ENCODE peak calls at places on chromosome 15, in six cellular contexts. G is neural progenitor cell, R is mammary epithelial cell, N is neuronal stem cell, E is adipocyte, W is Karpas-422. I is an unnamed sample. For H3K4me1, the result is how much of the 10 kb centered on the place peaks cover.

GRCh38 chr15:60649845-60650548 is 171.1 kb upstream of the ICE2 start:
- DNase-seq in R (peak), G (no peak), W (no peak), E (no peak), N (no peak), I (no peak)

GRCh38 chr15:89647191-89647851 is 7.9 kb downstream of the KIF7 start:
- DNase-seq in R (peak), E (peak), G (peak), W (peak), N (peak), I (peak)

GRCh38 chr15:66269326-66270090 is 16.0 kb upstream of the MEGF11 start:
- DNase-seq in R (peak), N (no peak), W (peak), E (peak), G (peak), I (peak)

GRCh38 chr15:69509131-69509530 is 56.5 kb downstream of the RPLP1 start:
- DNase-seq in E (no peak), G (no peak), R (peak), W (no peak), N (no peak), I (no peak)

GRCh38 chr15:86483936-86484335 is 404.3 kb downstream of the AGBL1 start:
- DNase-seq in G (no peak), R (no peak), N (no peak), E (no peak), W (peak), I (no peak)

GRCh38 chr15:62187910-62188309 is 22.8 kb upstream of the C2CD4B start:
- DNase-seq in G (no peak), N (no peak), W (no peak), R (peak), E (no peak), I (no peak)

GRCh38 chr15:93018574-93018973 is 70.4 kb downstream of the RGMA start:
- DNase-seq in G (peak), E (peak), N (no peak), R (peak), W (no peak), I (no peak)

GRCh38 chr15:39250460-39251186 is 330.3 kb upstream of the THBS1 start:
- DNase-seq in N (no peak), R (no peak), E (no peak), G (no peak), W (no peak), I (peak)

GRCh38 chr15:49889525-49889924 is 229.5 kb downstream of the ATP8B4 start:
- DNase-seq in N (no peak), E (no peak), G (no peak), W (no peak), R (no peak), I (no peak)

GRCh38 chr15:98773616-98774015 is 125.3 kb downstream of the IGF1R start:
- DNase-seq in G (peak), W (no peak), E (no peak), R (no peak), N (no peak), I (no peak)

GRCh38 chr15:48680841-48681240 is 35.3 kb upstream of the FBN1 start:
- DNase-seq in N (no peak), E (peak), R (peak), G (no peak), W (no peak), I (no peak)

GRCh38 chr15:29674661-29675533 is 147.4 kb downstream of the TJP1 start:
- DNase-seq in N (peak), G (peak), R (no peak), E (peak), W (no peak), I (peak)

GRCh38 chr15:30985081-30985531 is 6.3 kb downstream of the MTMR10 start:
- DNase-seq in G (no peak), R (no peak), W (no peak), N (no peak), E (peak), I (peak)

GRCh38 chr15:91855684-91856553 is 2.4 kb downstream of the SLCO3A1 start:
- DNase-seq in N (peak), E (peak), R (peak), W (peak), G (peak), I (no peak)

GRCh38 chr15:72532991-72533601 is 59.0 kb downstream of the ARIH1 start:
- DNase-seq in R (no peak), N (no peak), E (no peak), W (no peak), G (peak), I (no peak)

GRCh38 chr15:49848824-49849209 is 228.0 kb downstream of the DTWD1 start:
- DNase-seq in E (no peak), G (no peak), W (no peak), R (no peak), N (no peak), I (no peak)

GRCh38 chr15:51183076-51183475 is 88.4 kb upstream of the TNFAIP8L3 start:
- DNase-seq in W (no peak), N (no peak), G (no peak), E (no peak), R (no peak), I (no peak)

GRCh38 chr15:70710714-70711113 is 52.6 kb downstream of the UACA start:
- DNase-seq in E (no peak), W (no peak), G (no peak), N (no peak), R (no peak), I (no peak)

GRCh38 chr15:85860394-85861161 is 65.9 kb upstream of the KLHL25 start:
- DNase-seq in W (no peak), R (no peak), G (no peak), N (no peak), E (no peak), I (no peak)

GRCh38 chr15:68812596-68813548 is 7.8 kb downstream of the ANP32A start:
- DNase-seq in G (no peak), R (no peak), E (peak), N (no peak), W (no peak), I (no peak)

GRCh38 chr15:88920186-88920891 is 7.2 kb upstream of the MFGE8 start:
- DNase-seq in N (no peak), W (no peak), G (no peak), E (peak), R (peak), I (no peak)

GRCh38 chr15:67826717-67827560 is 1.6 kb downstream of the SKOR1 start:
- DNase-seq in G (peak), R (no peak), W (no peak), E (no peak), N (no peak), I (no peak)

GRCh38 chr15:87752250-87752951 is 504.1 kb downstream of the NTRK3 start:
- DNase-seq in N (no peak), W (no peak), R (peak), E (peak), G (no peak), I (peak)

GRCh38 chr15:85543741-85544155 is 163.3 kb downstream of the AKAP13 start:
- DNase-seq in N (no peak), R (peak), G (no peak), W (no peak), E (no peak), I (peak)

GRCh38 chr15:88954431-88955277 is 41.5 kb upstream of the MFGE8 start:
- DNase-seq in E (no peak), W (peak), N (no peak), R (no peak), G (peak), I (no peak)

GRCh38 chr15:71301958-71302621 is 186.8 kb downstream of the THSD4 start:
- DNase-seq in E (no peak), N (no peak), R (no peak), G (no peak), W (peak), I (no peak)

GRCh38 chr15:60397772-60398445 is at the start of gene ANXA2:
- DNase-seq in G (peak), W (peak), N (no peak), R (peak), E (peak), I (peak)

GRCh38 chr15:59330649-59331048 is 42.0 kb downstream of the MYO1E start:
- DNase-seq in R (no peak), N (no peak), W (no peak), E (no peak), G (no peak), I (no peak)
- H3K9ac ChIP-seq in R (no peak), N (no peak), W (no peak), E (peak), G (no peak), I (no peak)

GRCh38 chr15:64861960-64862359 is 20.2 kb downstream of the PLEKHO2 start:
- DNase-seq in G (no peak), E (no peak), R (no peak), N (no peak), W (no peak), I (no peak)
- H3K4me1 ChIP-seq in G (under half), E (under half), R (under half), N (under half), W (under half), I (under half)

GRCh38 chr15:42273900-42274692 is 863 bp upstream of the TMEM87A start:
- DNase-seq in N (no peak), E (peak), W (peak), G (peak), R (peak), I (peak)

GRCh38 chr15:42274693-42274971 is 1.4 kb upstream of the TMEM87A start:
- DNase-seq in W (no peak), G (peak), N (no peak), R (no peak), E (no peak), I (peak)

GRCh38 chr15:42273099-42273899 is at the start of the genes GANC and TMEM87A:
- DNase-seq in N (peak), E (peak), R (peak), G (peak), W (peak), I (peak)

GRCh38 chr15:42276762-42277161 is 3.5 kb upstream of the TMEM87A start:
- DNase-seq in E (no peak), R (no peak), W (no peak), G (no peak), N (no peak), I (no peak)

GRCh38 chr15:42275780-42276395 is 2.7 kb upstream of the TMEM87A start:
- DNase-seq in R (peak), N (no peak), E (peak), W (no peak), G (peak), I (peak)
- H3K9ac ChIP-seq in R (peak), N (no peak), E (peak), W (peak), G (peak), I (peak)

DNA sequence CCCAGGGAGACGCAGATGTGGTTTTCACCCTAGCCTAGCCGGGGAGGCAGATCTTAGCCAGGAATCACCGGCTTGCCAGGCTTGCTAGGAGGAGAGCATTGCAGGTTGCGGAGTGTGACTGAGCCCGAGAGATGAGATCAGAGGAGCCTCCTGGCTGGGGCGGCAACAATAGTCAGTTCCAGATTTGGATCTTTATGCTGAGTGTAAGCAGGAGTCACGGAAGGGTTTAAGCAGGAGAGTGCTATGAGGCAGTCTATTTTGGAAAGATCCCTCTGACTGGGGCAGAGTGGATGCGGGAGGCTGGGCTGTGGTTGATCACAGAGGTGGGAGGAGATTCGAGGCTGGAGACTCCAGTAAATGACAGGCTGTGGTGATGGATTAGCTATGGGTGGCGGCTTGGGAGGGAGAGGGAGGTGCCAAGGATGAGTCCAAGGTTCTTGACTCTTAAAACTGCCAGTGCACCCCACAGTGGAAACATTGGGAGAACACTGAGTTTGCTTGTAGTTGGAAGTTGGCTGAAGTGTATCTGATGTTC is 10.4 kb upstream of the BAHD1 start:
- DNase-seq in R (peak), G (no peak), N (no peak), W (no peak), E (peak), I (no peak)
- H3K4me1 ChIP-seq in R (under half), G (under half), N (under half), W (under half), E (under half), I (under half)

GRCh38 chr15:94205366-94205765 is 26.0 kb upstream of the MCTP2 start:
- DNase-seq in E (no peak), G (peak), R (no peak), N (no peak), W (no peak), I (no peak)
- H3K9ac ChIP-seq in E (no peak), G (no peak), R (no peak), N (no peak), W (no peak), I (no peak)

DNA sequence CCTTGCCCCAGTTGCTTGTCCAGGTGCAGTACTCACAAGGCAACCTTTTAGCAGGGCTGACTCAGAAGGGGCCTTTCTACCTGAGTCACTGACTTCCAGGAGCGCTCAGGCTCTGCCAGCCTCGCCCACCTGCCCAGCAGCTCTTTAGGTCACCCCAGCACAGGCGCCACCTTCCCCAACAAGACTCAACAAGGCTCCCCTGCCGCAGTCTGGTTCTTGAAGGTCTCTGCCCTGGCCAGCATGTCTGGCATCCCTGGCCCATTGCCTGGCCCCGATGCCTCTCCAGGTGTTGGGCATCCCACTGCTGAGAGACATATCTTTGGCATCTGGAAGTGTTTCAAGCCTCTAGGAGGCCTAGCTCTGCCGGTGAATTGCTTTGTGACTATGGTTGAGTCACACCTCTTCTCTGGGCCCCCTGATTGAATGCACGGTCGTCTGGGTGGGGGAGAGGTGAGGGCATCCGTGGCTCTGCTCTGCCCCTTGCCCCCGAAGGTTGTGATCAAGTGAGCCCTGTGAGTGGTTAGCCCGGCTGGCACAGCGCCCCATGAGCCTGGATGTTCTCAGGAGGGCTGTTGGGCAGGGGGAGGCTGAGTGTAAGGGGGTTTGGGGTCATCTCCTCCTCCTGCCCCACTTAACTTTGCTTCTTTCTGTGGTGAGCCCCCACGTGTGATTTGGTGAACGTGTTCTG is 21.6 kb downstream of the SNX33 start:
- DNase-seq in N (no peak), R (peak), W (no peak), E (no peak), G (no peak), I (no peak)
- H3K4me1 ChIP-seq in N (under half), R (half or more), W (half or more), E (half or more), G (under half), I (under half)

DNA sequence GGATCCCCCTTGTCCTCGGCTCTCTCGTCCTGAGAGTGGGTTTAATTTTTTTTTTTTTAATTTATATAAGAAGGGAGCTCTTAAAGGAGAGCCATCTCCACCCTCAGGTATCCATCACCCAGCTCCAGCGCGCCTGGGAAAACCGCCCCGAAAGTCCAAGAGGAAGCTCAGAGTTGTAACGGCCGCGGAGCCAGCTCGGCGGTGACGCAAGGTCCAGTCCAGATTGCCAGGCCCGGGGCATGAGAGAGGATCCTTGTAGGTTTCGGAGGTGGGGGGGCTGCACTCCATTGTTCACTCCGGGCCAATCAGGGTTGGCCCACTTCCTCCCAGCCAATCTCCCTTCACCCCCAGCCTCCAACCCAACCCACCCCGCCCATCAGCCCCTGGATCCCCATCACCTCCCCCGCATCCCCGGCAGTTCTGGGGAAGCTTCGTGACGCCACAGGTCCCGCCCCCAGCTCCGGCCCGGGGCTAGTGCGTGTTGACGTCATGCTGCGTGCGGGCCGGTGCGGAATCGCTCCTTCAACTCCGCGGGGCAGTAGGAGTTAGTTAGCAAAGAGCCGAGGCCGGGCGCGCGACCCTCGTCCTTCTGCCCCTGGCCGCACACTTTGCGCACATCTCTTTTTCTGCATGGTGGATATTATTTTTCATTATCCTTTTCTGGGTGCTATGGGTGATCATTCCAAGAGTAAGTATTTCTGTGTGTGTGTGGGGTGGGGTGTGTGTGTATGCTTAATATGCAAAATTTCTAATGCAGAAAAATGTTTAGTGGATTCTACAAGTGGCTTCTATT is at the start of gene ISL2:
- DNase-seq in N (peak), R (peak), W (peak), E (peak), G (peak), I (peak)
- H3K9ac ChIP-seq in N (peak), R (no peak), W (peak), E (no peak), G (no peak), I (peak)

DNA sequence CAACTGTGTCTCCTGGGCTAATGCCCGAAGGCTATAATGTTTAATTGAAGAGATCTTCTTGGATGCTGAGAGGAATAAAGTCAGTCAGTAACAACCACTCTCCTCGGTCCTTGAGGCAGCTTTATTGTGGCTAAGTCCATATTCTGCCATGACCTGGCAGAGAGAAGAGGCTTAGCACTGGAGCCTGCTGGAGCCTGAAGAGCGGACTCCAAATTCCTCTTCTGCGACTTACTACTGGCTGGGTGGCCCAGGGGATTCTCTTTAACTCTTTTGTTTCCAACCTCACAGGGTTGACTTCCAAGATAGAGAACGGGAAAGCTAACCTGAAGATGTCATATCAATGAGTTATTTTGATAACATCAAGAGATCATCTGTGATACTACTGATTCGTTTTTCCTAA is 71.1 kb downstream of the MYO1E start:
- DNase-seq in E (no peak), N (no peak), R (no peak), W (no peak), G (peak), I (no peak)
- H3K4me1 ChIP-seq in E (under half), N (under half), R (half or more), W (under half), G (under half), I (half or more)

DNA sequence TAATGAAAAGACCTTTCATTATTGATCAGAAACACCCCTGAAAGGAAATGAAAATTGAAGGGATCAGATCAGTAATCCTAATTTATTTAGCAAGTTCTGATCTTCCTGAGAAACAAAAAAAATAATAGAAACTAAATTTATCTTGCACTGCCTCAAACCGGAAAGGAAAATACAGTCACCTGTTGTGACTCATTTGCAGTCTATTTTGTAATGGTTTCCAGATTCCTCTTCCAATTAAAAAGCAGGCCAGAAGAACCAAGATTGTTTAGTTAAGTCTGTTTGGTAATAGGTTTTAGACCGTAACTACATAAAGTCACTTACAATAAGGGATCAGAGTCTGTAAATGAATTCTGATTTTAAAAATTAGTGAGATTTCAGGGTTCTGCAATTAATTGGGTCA is 49.7 kb upstream of the ATOSA start:
- DNase-seq in E (peak), G (no peak), N (no peak), W (no peak), R (peak), I (peak)
- H3K9ac ChIP-seq in E (no peak), G (no peak), N (no peak), W (no peak), R (peak), I (no peak)

I was measured in endothelial cell of umbilical vein.